ENCODE peak calls at places on chromosome 13, in five cellular contexts. J is effector memory CD8-positive, alpha-beta T cell; M is effector CD4-positive, alpha-beta T cell; R is HCT116; W is mucosa of gallbladder. O is an unnamed sample.

GRCh38 chr13:109880371-109881346 is 94.3 kb upstream of the IRS2 start:
- DNase-seq in M (no peak), J (no peak), W (no peak), R (no peak), O (no peak)

GRCh38 chr13:95060120-95060519 is 241.1 kb downstream of the ABCC4 start:
- DNase-seq in J (no peak), R (no peak), W (no peak), M (no peak), O (no peak)

GRCh38 chr13:24511019-24511823 is 1.4 kb downstream of the PARP4 start:
- DNase-seq in M (peak; percentile 20), W (peak; percentile 41), R (peak; percentile 65), J (peak; percentile 3), O (peak; percentile 81)

GRCh38 chr13:24071423-24072075 is 89.0 kb upstream of the SPATA13 start:
- DNase-seq in J (no peak), R (no peak), W (no peak), M (no peak), O (no peak)

GRCh38 chr13:97266734-97267417 is 44.7 kb downstream of the MBNL2 start:
- DNase-seq in R (no peak), J (no peak), W (no peak), M (no peak), O (no peak)

GRCh38 chr13:33380487-33381079 is 95.0 kb upstream of the STARD13 start:
- DNase-seq in J (no peak), M (no peak), W (no peak), R (no peak), O (no peak)

GRCh38 chr13:76729690-76730089 is 156.5 kb downstream of the KCTD12 start:
- DNase-seq in J (no peak), W (no peak), M (no peak), R (no peak), O (no peak)

GRCh38 chr13:38685974-38686571 is 804 bp upstream of the FREM2 start:
- DNase-seq in R (no peak), W (no peak), J (no peak), M (no peak), O (peak; percentile 35)

GRCh38 chr13:112828756-112829155 is 138.9 kb downstream of the ATP11A start:
- DNase-seq in M (no peak), R (no peak), J (no peak), W (no peak), O (no peak)

GRCh38 chr13:107866007-107866665 is 349.2 kb downstream of the LIG4 start:
- DNase-seq in M (no peak), R (no peak), J (no peak), W (peak; percentile 11), O (no peak)

GRCh38 chr13:109348514-109349340 is 437.7 kb downstream of the IRS2 start:
- DNase-seq in R (no peak), J (no peak), M (no peak), W (no peak), O (no peak)

GRCh38 chr13:43129511-43130130 is 106.2 kb downstream of the DNAJC15 start:
- DNase-seq in M (no peak), J (no peak), R (no peak), W (no peak), O (no peak)

GRCh38 chr13:25409938-25410337 is 38.2 kb downstream of the ATP8A2 start:
- DNase-seq in R (no peak), W (no peak), J (no peak), M (no peak), O (no peak)

GRCh38 chr13:75319244-75319643 is 162.7 kb downstream of the TBC1D4 start:
- DNase-seq in R (no peak), J (no peak), W (no peak), M (no peak), O (no peak)

GRCh38 chr13:71316964-71317363 is 550.0 kb downstream of the DACH1 start:
- DNase-seq in M (no peak), J (no peak), W (no peak), R (no peak), O (no peak)

GRCh38 chr13:58313219-58313618 is 681.7 kb downstream of the PCDH17 start:
- DNase-seq in R (no peak), M (no peak), W (no peak), J (no peak), O (peak; percentile 41)

O was measured in NAMALWA.